ENCODE peak calls at places on chromosomes 16 and 17, in six cellular contexts. One of them, this sample, is unnamed.

GRCh38 chr17:73552300-73553088 is 91.8 kb downstream of the SDK2 start:
- DNase-seq in CD4-positive, CD25-positive, alpha-beta regulatory T cell: no peak
- DNase-seq in heart left ventricle: no peak
- DNase-seq in heart right ventricle: no peak
- DNase-seq in CD8-positive, alpha-beta T cell: no peak
- DNase-seq in fibroblast of lung: no peak
- DNase-seq in this sample: no peak

GRCh38 chr16:50305441-50306061 is 39.2 kb downstream of the ADCY7 start:
- DNase-seq in heart right ventricle: no peak
- DNase-seq in CD8-positive, alpha-beta T cell: no peak
- DNase-seq in fibroblast of lung: no peak
- DNase-seq in CD4-positive, CD25-positive, alpha-beta regulatory T cell: no peak
- DNase-seq in heart left ventricle: peak; percentile 15
- DNase-seq in this sample: peak; percentile 42

GRCh38 chr17:39665642-39666221 is 583 bp downstream of the TCAP start:
- DNase-seq in CD4-positive, CD25-positive, alpha-beta regulatory T cell: no peak
- DNase-seq in heart left ventricle: no peak
- DNase-seq in fibroblast of lung: no peak
- DNase-seq in heart right ventricle: no peak
- DNase-seq in CD8-positive, alpha-beta T cell: no peak
- DNase-seq in this sample: no peak

GRCh38 chr17:56260421-56260820 is 107.1 kb downstream of the ANKFN1 start:
- DNase-seq in heart left ventricle: no peak
- DNase-seq in fibroblast of lung: no peak
- DNase-seq in heart right ventricle: no peak
- DNase-seq in CD4-positive, CD25-positive, alpha-beta regulatory T cell: no peak
- DNase-seq in CD8-positive, alpha-beta T cell: no peak
- DNase-seq in this sample: no peak

GRCh38 chr17:42980766-42981397 is 517 bp downstream of the RUNDC1 start:
- DNase-seq in fibroblast of lung: peak; percentile 68
- DNase-seq in CD4-positive, CD25-positive, alpha-beta regulatory T cell: peak; percentile 49
- DNase-seq in CD8-positive, alpha-beta T cell: peak; percentile 60
- DNase-seq in heart right ventricle: peak; percentile 27
- DNase-seq in heart left ventricle: peak; percentile 42
- DNase-seq in this sample: peak; percentile 76

GRCh38 chr17:43670645-43671074 is 8.9 kb upstream of the MEOX1 start:
- DNase-seq in heart left ventricle: no peak
- DNase-seq in fibroblast of lung: no peak
- DNase-seq in CD8-positive, alpha-beta T cell: no peak
- DNase-seq in heart right ventricle: no peak
- DNase-seq in CD4-positive, CD25-positive, alpha-beta regulatory T cell: no peak
- DNase-seq in this sample: no peak

GRCh38 chr17:41919840-41920579 is 1.3 kb upstream of the ACLY start:
- DNase-seq in heart left ventricle: no peak
- DNase-seq in fibroblast of lung: peak; percentile 18
- DNase-seq in heart right ventricle: no peak
- DNase-seq in CD4-positive, CD25-positive, alpha-beta regulatory T cell: no peak
- DNase-seq in CD8-positive, alpha-beta T cell: no peak
- DNase-seq in this sample: no peak

GRCh38 chr16:23801387-23801786 is 34.4 kb upstream of the PRKCB start:
- DNase-seq in heart right ventricle: peak; percentile 66
- DNase-seq in CD8-positive, alpha-beta T cell: peak; percentile 77
- DNase-seq in heart left ventricle: peak; percentile 72
- DNase-seq in fibroblast of lung: peak; percentile 32
- DNase-seq in CD4-positive, CD25-positive, alpha-beta regulatory T cell: peak; percentile 62
- DNase-seq in this sample: peak; percentile 81

GRCh38 chr17:35243459-35244204 is 760 bp downstream of the SLFN5 start:
- DNase-seq in heart right ventricle: peak; percentile 55
- DNase-seq in CD8-positive, alpha-beta T cell: peak; percentile 71
- DNase-seq in fibroblast of lung: peak; percentile 71
- DNase-seq in CD4-positive, CD25-positive, alpha-beta regulatory T cell: peak; percentile 43
- DNase-seq in heart left ventricle: peak; percentile 49
- DNase-seq in this sample: peak; percentile 55

GRCh38 chr16:80981103-80981502 is 25.6 kb downstream of the CMC2 start:
- DNase-seq in CD4-positive, CD25-positive, alpha-beta regulatory T cell: no peak
- DNase-seq in heart right ventricle: no peak
- DNase-seq in fibroblast of lung: no peak
- DNase-seq in CD8-positive, alpha-beta T cell: no peak
- DNase-seq in heart left ventricle: no peak
- DNase-seq in this sample: no peak

GRCh38 chr17:9842057-9842758 is 16.5 kb downstream of the GLP2R start:
- DNase-seq in heart left ventricle: no peak
- DNase-seq in heart right ventricle: peak; percentile 37
- DNase-seq in CD4-positive, CD25-positive, alpha-beta regulatory T cell: no peak
- DNase-seq in CD8-positive, alpha-beta T cell: no peak
- DNase-seq in fibroblast of lung: peak; percentile 76
- DNase-seq in this sample: peak; percentile 54

GRCh38 chr16:80546249-80546648 is 5.5 kb downstream of the DYNLRB2 start:
- DNase-seq in fibroblast of lung: no peak
- DNase-seq in CD8-positive, alpha-beta T cell: no peak
- DNase-seq in heart right ventricle: no peak
- DNase-seq in CD4-positive, CD25-positive, alpha-beta regulatory T cell: no peak
- DNase-seq in heart left ventricle: no peak
- DNase-seq in this sample: no peak

GRCh38 chr17:40726919-40727318 is 23.4 kb upstream of the KRT24 start:
- DNase-seq in heart right ventricle: no peak
- DNase-seq in fibroblast of lung: peak; percentile 6
- DNase-seq in CD8-positive, alpha-beta T cell: no peak
- DNase-seq in CD4-positive, CD25-positive, alpha-beta regulatory T cell: no peak
- DNase-seq in heart left ventricle: no peak
- DNase-seq in this sample: no peak

GRCh38 chr17:62717589-62718342 is 90.3 kb downstream of the MRC2 start:
- DNase-seq in fibroblast of lung: no peak
- DNase-seq in CD4-positive, CD25-positive, alpha-beta regulatory T cell: no peak
- DNase-seq in CD8-positive, alpha-beta T cell: no peak
- DNase-seq in heart right ventricle: no peak
- DNase-seq in heart left ventricle: peak; percentile 2
- DNase-seq in this sample: no peak

GRCh38 chr16:87453326-87453725 is 39.5 kb downstream of the ZCCHC14 start:
- DNase-seq in heart left ventricle: no peak
- DNase-seq in CD4-positive, CD25-positive, alpha-beta regulatory T cell: no peak
- DNase-seq in fibroblast of lung: no peak
- DNase-seq in heart right ventricle: no peak
- DNase-seq in CD8-positive, alpha-beta T cell: no peak
- DNase-seq in this sample: no peak

GRCh38 chr16:19831678-19832077 is 53.0 kb downstream of the GPRC5B start:
- DNase-seq in heart right ventricle: peak; percentile 15
- DNase-seq in CD8-positive, alpha-beta T cell: no peak
- DNase-seq in CD4-positive, CD25-positive, alpha-beta regulatory T cell: no peak
- DNase-seq in heart left ventricle: no peak
- DNase-seq in fibroblast of lung: peak; percentile 88
- DNase-seq in this sample: no peak

GRCh38 chr17:30449480-30449879 is 27.7 kb upstream of the GOSR1 start:
- DNase-seq in CD4-positive, CD25-positive, alpha-beta regulatory T cell: no peak
- DNase-seq in CD8-positive, alpha-beta T cell: no peak
- DNase-seq in fibroblast of lung: peak; percentile 15
- DNase-seq in heart right ventricle: peak; percentile 23
- DNase-seq in heart left ventricle: peak; percentile 26
- DNase-seq in this sample: no peak

GRCh38 chr16:76819517-76819916 is 371.5 kb upstream of the MON1B start:
- DNase-seq in CD4-positive, CD25-positive, alpha-beta regulatory T cell: no peak
- DNase-seq in heart left ventricle: no peak
- DNase-seq in fibroblast of lung: no peak
- DNase-seq in CD8-positive, alpha-beta T cell: no peak
- DNase-seq in heart right ventricle: no peak
- DNase-seq in this sample: no peak

GRCh38 chr16:81220369-81220768 is 18.1 kb upstream of the BCO1 start:
- DNase-seq in CD8-positive, alpha-beta T cell: no peak
- DNase-seq in heart left ventricle: no peak
- DNase-seq in heart right ventricle: no peak
- DNase-seq in fibroblast of lung: no peak
- DNase-seq in CD4-positive, CD25-positive, alpha-beta regulatory T cell: no peak
- DNase-seq in this sample: no peak

GRCh38 chr16:69479806-69480205 is 55.4 kb downstream of the CYB5B start:
- DNase-seq in CD4-positive, CD25-positive, alpha-beta regulatory T cell: no peak
- DNase-seq in heart right ventricle: no peak
- DNase-seq in CD8-positive, alpha-beta T cell: no peak
- DNase-seq in fibroblast of lung: no peak
- DNase-seq in heart left ventricle: no peak
- DNase-seq in this sample: no peak

GRCh38 chr16:54438469-54438868 is 151.9 kb upstream of the IRX3 start:
- DNase-seq in heart left ventricle: no peak
- DNase-seq in CD8-positive, alpha-beta T cell: no peak
- DNase-seq in CD4-positive, CD25-positive, alpha-beta regulatory T cell: no peak
- DNase-seq in heart right ventricle: no peak
- DNase-seq in fibroblast of lung: no peak
- DNase-seq in this sample: no peak

GRCh38 chr16:88907768-88908167 is 41.3 kb upstream of the PABPN1L start:
- DNase-seq in heart left ventricle: no peak
- DNase-seq in fibroblast of lung: peak; percentile 48
- DNase-seq in CD8-positive, alpha-beta T cell: no peak
- DNase-seq in CD4-positive, CD25-positive, alpha-beta regulatory T cell: no peak
- DNase-seq in heart right ventricle: no peak
- DNase-seq in this sample: no peak

GRCh38 chr17:57045868-57046671 is 39.0 kb upstream of the AKAP1 start:
- DNase-seq in heart right ventricle: no peak
- DNase-seq in CD8-positive, alpha-beta T cell: peak; percentile 27
- DNase-seq in heart left ventricle: peak; percentile 18
- DNase-seq in CD4-positive, CD25-positive, alpha-beta regulatory T cell: no peak
- DNase-seq in fibroblast of lung: no peak
- DNase-seq in this sample: peak; percentile 51

GRCh38 chr17:77516902-77517301 is 376.1 kb downstream of the SEC14L1 start:
- DNase-seq in heart right ventricle: no peak
- DNase-seq in heart left ventricle: no peak
- DNase-seq in fibroblast of lung: peak; percentile 96
- DNase-seq in CD8-positive, alpha-beta T cell: peak; percentile 45
- DNase-seq in CD4-positive, CD25-positive, alpha-beta regulatory T cell: no peak
- DNase-seq in this sample: no peak

GRCh38 chr17:15340966-15341365 is 431 bp downstream of the TEKT3 start:
- DNase-seq in CD8-positive, alpha-beta T cell: no peak
- DNase-seq in fibroblast of lung: no peak
- DNase-seq in heart left ventricle: no peak
- DNase-seq in heart right ventricle: no peak
- DNase-seq in CD4-positive, CD25-positive, alpha-beta regulatory T cell: no peak
- DNase-seq in this sample: no peak

GRCh38 chr17:37608369-37609169 is 649 bp downstream of the SYNRG start:
- DNase-seq in CD8-positive, alpha-beta T cell: no peak
- DNase-seq in heart left ventricle: no peak
- DNase-seq in fibroblast of lung: peak; percentile 54
- DNase-seq in heart right ventricle: no peak
- DNase-seq in CD4-positive, CD25-positive, alpha-beta regulatory T cell: no peak
- DNase-seq in this sample: no peak

GRCh38 chr17:34000639-34001038 is 254.4 kb upstream of the CCL2 start:
- DNase-seq in heart left ventricle: no peak
- DNase-seq in fibroblast of lung: no peak
- DNase-seq in CD4-positive, CD25-positive, alpha-beta regulatory T cell: no peak
- DNase-seq in heart right ventricle: no peak
- DNase-seq in CD8-positive, alpha-beta T cell: no peak
- DNase-seq in this sample: no peak

GRCh38 chr17:21194210-21194609 is 19.8 kb downstream of the TMEM11 start:
- DNase-seq in CD4-positive, CD25-positive, alpha-beta regulatory T cell: no peak
- DNase-seq in heart left ventricle: no peak
- DNase-seq in CD8-positive, alpha-beta T cell: no peak
- DNase-seq in fibroblast of lung: no peak
- DNase-seq in heart right ventricle: peak; percentile 18
- DNase-seq in this sample: no peak

GRCh38 chr17:21190078-21190477 is 23.9 kb downstream of the TMEM11 start:
- DNase-seq in CD8-positive, alpha-beta T cell: no peak
- DNase-seq in fibroblast of lung: no peak
- DNase-seq in heart left ventricle: no peak
- DNase-seq in heart right ventricle: no peak
- DNase-seq in CD4-positive, CD25-positive, alpha-beta regulatory T cell: no peak
- DNase-seq in this sample: no peak

GRCh38 chr17:21193031-21193430 is 20.9 kb downstream of the TMEM11 start:
- DNase-seq in fibroblast of lung: no peak
- DNase-seq in CD4-positive, CD25-positive, alpha-beta regulatory T cell: no peak
- DNase-seq in heart right ventricle: no peak
- DNase-seq in heart left ventricle: no peak
- DNase-seq in CD8-positive, alpha-beta T cell: no peak
- DNase-seq in this sample: no peak

GRCh38 chr17:21189361-21189760 is 24.6 kb downstream of the TMEM11 start:
- DNase-seq in CD8-positive, alpha-beta T cell: no peak
- DNase-seq in heart left ventricle: no peak
- DNase-seq in heart right ventricle: no peak
- DNase-seq in fibroblast of lung: no peak
- DNase-seq in CD4-positive, CD25-positive, alpha-beta regulatory T cell: no peak
- DNase-seq in this sample: no peak

DNA sequence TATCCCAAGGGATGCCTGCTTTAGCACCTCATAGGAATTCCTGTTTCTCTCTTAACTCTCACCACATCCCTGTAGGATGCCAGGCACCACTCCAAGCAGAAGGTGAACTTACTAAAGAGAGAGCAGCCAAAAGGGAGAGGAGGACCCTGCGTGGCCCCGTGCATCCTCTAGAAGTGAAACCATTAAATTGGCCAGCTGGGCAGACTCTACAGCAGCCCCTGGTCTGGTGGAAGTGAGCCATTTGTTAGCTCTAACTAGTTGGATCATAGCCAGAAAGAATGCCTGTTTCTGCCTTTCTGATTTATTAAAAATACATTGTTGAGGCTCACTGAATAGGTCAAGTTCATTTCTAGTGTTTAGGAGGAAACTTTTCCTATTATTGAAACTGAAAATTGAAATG is 22.3 kb downstream of the TMEM11 start:
- DNase-seq in heart left ventricle: no peak
- DNase-seq in CD8-positive, alpha-beta T cell: no peak
- DNase-seq in CD4-positive, CD25-positive, alpha-beta regulatory T cell: no peak
- DNase-seq in heart right ventricle: no peak
- DNase-seq in fibroblast of lung: no peak
- DNase-seq in this sample: no peak
- H3K27ac ChIP-seq in heart left ventricle: peak overlapping the region; percentile 22
- H3K27ac ChIP-seq in CD8-positive, alpha-beta T cell: no peak overlapping the region
- H3K27ac ChIP-seq in CD4-positive, CD25-positive, alpha-beta regulatory T cell: no peak overlapping the region
- H3K27ac ChIP-seq in heart right ventricle: no peak overlapping the region
- H3K27ac ChIP-seq in fibroblast of lung: no peak overlapping the region
- H3K27ac ChIP-seq in this sample: no peak overlapping the region

GRCh38 chr17:28226563-28226962 is 92.4 kb upstream of the TMEM97 start:
- DNase-seq in heart right ventricle: no peak
- DNase-seq in CD4-positive, CD25-positive, alpha-beta regulatory T cell: no peak
- DNase-seq in heart left ventricle: no peak
- DNase-seq in fibroblast of lung: no peak
- DNase-seq in CD8-positive, alpha-beta T cell: no peak
- DNase-seq in this sample: no peak
- H3K4me3 ChIP-seq in heart right ventricle: no peak overlapping the region
- H3K4me3 ChIP-seq in CD4-positive, CD25-positive, alpha-beta regulatory T cell: no peak overlapping the region
- H3K4me3 ChIP-seq in heart left ventricle: no peak overlapping the region
- H3K4me3 ChIP-seq in fibroblast of lung: no peak overlapping the region
- H3K4me3 ChIP-seq in CD8-positive, alpha-beta T cell: no peak overlapping the region
- H3K4me3 ChIP-seq in this sample: no peak overlapping the region

DNA sequence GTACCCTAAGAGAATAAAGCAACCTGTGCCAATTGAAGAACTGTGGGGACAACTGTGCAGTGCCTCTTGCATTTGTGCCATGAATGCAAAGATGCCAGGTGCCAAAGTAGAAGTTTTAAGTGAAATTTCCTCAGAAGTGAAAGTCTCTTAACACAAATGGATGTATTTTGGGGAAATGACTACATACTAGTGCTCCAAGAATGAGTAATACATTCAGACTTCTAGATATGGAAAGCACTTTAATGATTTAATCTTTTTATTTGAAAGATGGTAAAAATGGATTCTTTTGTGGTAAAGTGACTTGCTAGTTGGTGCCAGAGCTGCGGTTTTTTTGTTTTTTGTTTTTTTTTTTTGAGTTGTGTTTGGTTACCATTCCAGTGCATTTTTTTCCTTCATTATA is 15.0 kb downstream of the UTP18 start:
- DNase-seq in heart left ventricle: no peak
- DNase-seq in CD8-positive, alpha-beta T cell: no peak
- DNase-seq in fibroblast of lung: peak; percentile 87
- DNase-seq in heart right ventricle: no peak
- DNase-seq in CD4-positive, CD25-positive, alpha-beta regulatory T cell: no peak
- DNase-seq in this sample: no peak
- H3K4me1 ChIP-seq in heart left ventricle: peaks cover 9% of the 10 kb centered on the region
- H3K4me1 ChIP-seq in CD8-positive, alpha-beta T cell: no peaks in the 10 kb centered on the region
- H3K4me1 ChIP-seq in fibroblast of lung: peaks cover 8% of the 10 kb centered on the region
- H3K4me1 ChIP-seq in heart right ventricle: no peaks in the 10 kb centered on the region
- H3K4me1 ChIP-seq in CD4-positive, CD25-positive, alpha-beta regulatory T cell: no peaks in the 10 kb centered on the region
- H3K4me1 ChIP-seq in this sample: no peaks in the 10 kb centered on the region

GRCh38 chr16:47729701-47730100 is 268.6 kb downstream of the PHKB start:
- DNase-seq in CD4-positive, CD25-positive, alpha-beta regulatory T cell: no peak
- DNase-seq in heart left ventricle: no peak
- DNase-seq in CD8-positive, alpha-beta T cell: no peak
- DNase-seq in fibroblast of lung: no peak
- DNase-seq in heart right ventricle: no peak
- DNase-seq in this sample: no peak
- H3K27ac ChIP-seq in CD4-positive, CD25-positive, alpha-beta regulatory T cell: no peak overlapping the region
- H3K27ac ChIP-seq in heart left ventricle: no peak overlapping the region
- H3K27ac ChIP-seq in CD8-positive, alpha-beta T cell: no peak overlapping the region
- H3K27ac ChIP-seq in fibroblast of lung: no peak overlapping the region
- H3K27ac ChIP-seq in heart right ventricle: no peak overlapping the region
- H3K27ac ChIP-seq in this sample: no peak overlapping the region